ENCODE peak calls at places on chromosomes 13 and 19, in ten cellular contexts. One of them, this sample, is unnamed.

GRCh38 chr19:51777570-51778460 is 16.8 kb downstream of the FPR2 start:
- DNase-seq in MV-4-11: peak
- DNase-seq in hepatocyte: peak
- DNase-seq in WERI-Rb-1: peak
- DNase-seq in CD4-positive, alpha-beta memory T cell: peak
- DNase-seq in HT1080: peak
- DNase-seq in T1000: peak
- DNase-seq in HEK293T: peak
- DNase-seq in K562: peak
- DNase-seq in NCI-H345: peak
- DNase-seq in this sample: peak

GRCh38 chr19:13117176-13117771 is 734 bp upstream of the TRMT1 start:
- DNase-seq in NCI-H345: no peak
- DNase-seq in WERI-Rb-1: no peak
- DNase-seq in MV-4-11: no peak
- DNase-seq in K562: no peak
- DNase-seq in CD4-positive, alpha-beta memory T cell: no peak
- DNase-seq in hepatocyte: no peak
- DNase-seq in HEK293T: no peak
- DNase-seq in HT1080: no peak
- DNase-seq in T1000: no peak
- DNase-seq in this sample: no peak

GRCh38 chr19:41753159-41753558 is 2.2 kb upstream of the CEACAM6 start:
- DNase-seq in CD4-positive, alpha-beta memory T cell: peak
- DNase-seq in hepatocyte: peak
- DNase-seq in HT1080: peak
- DNase-seq in T1000: no peak
- DNase-seq in NCI-H345: no peak
- DNase-seq in K562: peak
- DNase-seq in MV-4-11: peak
- DNase-seq in WERI-Rb-1: peak
- DNase-seq in HEK293T: peak
- DNase-seq in this sample: no peak

GRCh38 chr13:59880468-59880867 is 283.3 kb downstream of the DIAPH3 start:
- DNase-seq in HT1080: peak
- DNase-seq in HEK293T: no peak
- DNase-seq in CD4-positive, alpha-beta memory T cell: no peak
- DNase-seq in hepatocyte: no peak
- DNase-seq in WERI-Rb-1: no peak
- DNase-seq in T1000: no peak
- DNase-seq in MV-4-11: no peak
- DNase-seq in NCI-H345: no peak
- DNase-seq in K562: no peak
- DNase-seq in this sample: no peak

GRCh38 chr19:21585491-21585890 is 80.1 kb downstream of the ZNF429 start:
- DNase-seq in hepatocyte: no peak
- DNase-seq in CD4-positive, alpha-beta memory T cell: no peak
- DNase-seq in HEK293T: no peak
- DNase-seq in T1000: no peak
- DNase-seq in K562: no peak
- DNase-seq in MV-4-11: no peak
- DNase-seq in WERI-Rb-1: no peak
- DNase-seq in NCI-H345: no peak
- DNase-seq in HT1080: no peak
- DNase-seq in this sample: no peak

GRCh38 chr13:41613984-41614581 is 156.7 kb downstream of the RGCC start:
- DNase-seq in HT1080: peak
- DNase-seq in WERI-Rb-1: no peak
- DNase-seq in NCI-H345: no peak
- DNase-seq in CD4-positive, alpha-beta memory T cell: no peak
- DNase-seq in MV-4-11: no peak
- DNase-seq in HEK293T: no peak
- DNase-seq in T1000: no peak
- DNase-seq in hepatocyte: peak
- DNase-seq in K562: no peak
- DNase-seq in this sample: no peak

GRCh38 chr19:38869836-38870607 is 8.1 kb downstream of the RINL start:
- DNase-seq in NCI-H345: peak
- DNase-seq in HT1080: no peak
- DNase-seq in MV-4-11: peak
- DNase-seq in HEK293T: no peak
- DNase-seq in CD4-positive, alpha-beta memory T cell: peak
- DNase-seq in K562: no peak
- DNase-seq in WERI-Rb-1: no peak
- DNase-seq in T1000: no peak
- DNase-seq in hepatocyte: peak
- DNase-seq in this sample: no peak

GRCh38 chr13:59680429-59681024 is 483.2 kb downstream of the DIAPH3 start:
- DNase-seq in NCI-H345: peak
- DNase-seq in CD4-positive, alpha-beta memory T cell: no peak
- DNase-seq in WERI-Rb-1: no peak
- DNase-seq in HEK293T: peak
- DNase-seq in hepatocyte: no peak
- DNase-seq in K562: no peak
- DNase-seq in MV-4-11: peak
- DNase-seq in HT1080: peak
- DNase-seq in T1000: no peak
- DNase-seq in this sample: peak

GRCh38 chr13:99813346-99814095 is 158.0 kb downstream of the ZIC5 start:
- DNase-seq in NCI-H345: no peak
- DNase-seq in T1000: no peak
- DNase-seq in K562: no peak
- DNase-seq in hepatocyte: no peak
- DNase-seq in MV-4-11: no peak
- DNase-seq in HT1080: no peak
- DNase-seq in HEK293T: no peak
- DNase-seq in CD4-positive, alpha-beta memory T cell: no peak
- DNase-seq in WERI-Rb-1: no peak
- DNase-seq in this sample: no peak

GRCh38 chr13:52664269-52664668 is 11.6 kb downstream of the SUGT1 start:
- DNase-seq in HT1080: no peak
- DNase-seq in NCI-H345: no peak
- DNase-seq in MV-4-11: no peak
- DNase-seq in CD4-positive, alpha-beta memory T cell: no peak
- DNase-seq in K562: no peak
- DNase-seq in HEK293T: no peak
- DNase-seq in T1000: no peak
- DNase-seq in hepatocyte: no peak
- DNase-seq in WERI-Rb-1: no peak
- DNase-seq in this sample: no peak

GRCh38 chr13:30526612-30527217 is 61.0 kb upstream of the HMGB1 start:
- DNase-seq in HEK293T: no peak
- DNase-seq in NCI-H345: no peak
- DNase-seq in K562: no peak
- DNase-seq in CD4-positive, alpha-beta memory T cell: no peak
- DNase-seq in WERI-Rb-1: no peak
- DNase-seq in hepatocyte: peak
- DNase-seq in MV-4-11: no peak
- DNase-seq in HT1080: no peak
- DNase-seq in T1000: no peak
- DNase-seq in this sample: no peak

GRCh38 chr19:53328967-53329366 is 4.6 kb upstream of the ZNF845 start:
- DNase-seq in CD4-positive, alpha-beta memory T cell: no peak
- DNase-seq in hepatocyte: no peak
- DNase-seq in K562: peak
- DNase-seq in HT1080: peak
- DNase-seq in MV-4-11: no peak
- DNase-seq in WERI-Rb-1: no peak
- DNase-seq in HEK293T: no peak
- DNase-seq in T1000: peak
- DNase-seq in NCI-H345: no peak
- DNase-seq in this sample: no peak

GRCh38 chr13:97018029-97018819 is 23.9 kb upstream of the OXGR1 start:
- DNase-seq in CD4-positive, alpha-beta memory T cell: peak
- DNase-seq in WERI-Rb-1: peak
- DNase-seq in HEK293T: peak
- DNase-seq in K562: peak
- DNase-seq in MV-4-11: peak
- DNase-seq in NCI-H345: peak
- DNase-seq in T1000: peak
- DNase-seq in HT1080: peak
- DNase-seq in hepatocyte: peak
- DNase-seq in this sample: peak

GRCh38 chr13:63308585-63308984 is 1892.9 kb upstream of the PCDH20 start:
- DNase-seq in K562: no peak
- DNase-seq in HT1080: no peak
- DNase-seq in HEK293T: no peak
- DNase-seq in MV-4-11: no peak
- DNase-seq in WERI-Rb-1: no peak
- DNase-seq in NCI-H345: no peak
- DNase-seq in hepatocyte: no peak
- DNase-seq in T1000: no peak
- DNase-seq in CD4-positive, alpha-beta memory T cell: no peak
- DNase-seq in this sample: no peak

GRCh38 chr13:28613562-28613961 is 45.4 kb upstream of the POMP start:
- DNase-seq in K562: no peak
- DNase-seq in HT1080: no peak
- DNase-seq in WERI-Rb-1: no peak
- DNase-seq in HEK293T: no peak
- DNase-seq in NCI-H345: no peak
- DNase-seq in MV-4-11: no peak
- DNase-seq in T1000: no peak
- DNase-seq in CD4-positive, alpha-beta memory T cell: no peak
- DNase-seq in hepatocyte: peak
- DNase-seq in this sample: no peak

GRCh38 chr19:4238831-4239230 is 8.0 kb upstream of the YJU2 start:
- DNase-seq in K562: no peak
- DNase-seq in HEK293T: no peak
- DNase-seq in T1000: no peak
- DNase-seq in MV-4-11: no peak
- DNase-seq in hepatocyte: no peak
- DNase-seq in CD4-positive, alpha-beta memory T cell: no peak
- DNase-seq in NCI-H345: no peak
- DNase-seq in HT1080: no peak
- DNase-seq in WERI-Rb-1: no peak
- DNase-seq in this sample: peak

GRCh38 chr19:42246143-42246868 is 3.9 kb upstream of the GSK3A start:
- DNase-seq in MV-4-11: no peak
- DNase-seq in HT1080: peak
- DNase-seq in CD4-positive, alpha-beta memory T cell: no peak
- DNase-seq in WERI-Rb-1: peak
- DNase-seq in T1000: peak
- DNase-seq in hepatocyte: peak
- DNase-seq in HEK293T: peak
- DNase-seq in K562: peak
- DNase-seq in NCI-H345: peak
- DNase-seq in this sample: peak

GRCh38 chr19:37654118-37654517 is 1.1 kb downstream of the ZFP30 start:
- DNase-seq in T1000: no peak
- DNase-seq in NCI-H345: no peak
- DNase-seq in HEK293T: no peak
- DNase-seq in HT1080: no peak
- DNase-seq in WERI-Rb-1: no peak
- DNase-seq in K562: no peak
- DNase-seq in hepatocyte: no peak
- DNase-seq in MV-4-11: no peak
- DNase-seq in CD4-positive, alpha-beta memory T cell: no peak
- DNase-seq in this sample: peak

GRCh38 chr19:794989-795658 is 2.1 kb upstream of the PTBP1 start:
- DNase-seq in WERI-Rb-1: no peak
- DNase-seq in NCI-H345: no peak
- DNase-seq in T1000: no peak
- DNase-seq in HT1080: no peak
- DNase-seq in hepatocyte: no peak
- DNase-seq in HEK293T: no peak
- DNase-seq in K562: no peak
- DNase-seq in MV-4-11: no peak
- DNase-seq in CD4-positive, alpha-beta memory T cell: no peak
- DNase-seq in this sample: no peak

GRCh38 chr13:95745289-95745688 is 68.3 kb downstream of the DNAJC3 start:
- DNase-seq in MV-4-11: no peak
- DNase-seq in WERI-Rb-1: no peak
- DNase-seq in hepatocyte: no peak
- DNase-seq in NCI-H345: no peak
- DNase-seq in HT1080: no peak
- DNase-seq in T1000: no peak
- DNase-seq in K562: no peak
- DNase-seq in CD4-positive, alpha-beta memory T cell: no peak
- DNase-seq in HEK293T: no peak
- DNase-seq in this sample: no peak

GRCh38 chr13:74136089-74136658 is 2.0 kb upstream of the KLF12 start:
- DNase-seq in NCI-H345: peak
- DNase-seq in WERI-Rb-1: peak
- DNase-seq in HEK293T: peak
- DNase-seq in T1000: no peak
- DNase-seq in CD4-positive, alpha-beta memory T cell: peak
- DNase-seq in K562: no peak
- DNase-seq in HT1080: peak
- DNase-seq in hepatocyte: peak
- DNase-seq in MV-4-11: peak
- DNase-seq in this sample: peak

GRCh38 chr19:51259348-51260245 is 8.7 kb downstream of the SIGLECL1 start:
- DNase-seq in HT1080: peak
- DNase-seq in MV-4-11: peak
- DNase-seq in K562: peak
- DNase-seq in NCI-H345: no peak
- DNase-seq in hepatocyte: peak
- DNase-seq in T1000: no peak
- DNase-seq in HEK293T: peak
- DNase-seq in WERI-Rb-1: peak
- DNase-seq in CD4-positive, alpha-beta memory T cell: no peak
- DNase-seq in this sample: no peak

This sample was measured in NCI-H524.